ENCODE peak calls at places on chromosome 12, in seven cellular contexts. Y is HepG2, Q is K562, M is SK-N-SH, J is GM12878, L is HCT116, P is H1. B is an unnamed sample.
A peak's percentile ranks its signal among the peaks of the same experiment; 100 is the strongest.

GRCh38 chr12:56521209-56521589 is 421 bp upstream of the RBMS2 start:
- DNase-seq in P (no peak), M (no peak), J (no peak), L (no peak), Y (no peak), Q (no peak), B (no peak)

GRCh38 chr12:49346659-49347306 is at the start of gene DNAJC22:
- DNase-seq in M (no peak), L (no peak), Q (peak; percentile 66), P (peak; percentile 77), Y (no peak), J (no peak), B (no peak)

GRCh38 chr12:99454539-99455172 is 192.9 kb upstream of the GARIN6 start:
- DNase-seq in J (no peak), M (no peak), Q (no peak), L (no peak), P (no peak), Y (no peak), B (no peak)

GRCh38 chr12:66321433-66321832 is 19.1 kb downstream of the HELB start:
- DNase-seq in L (no peak), M (no peak), J (no peak), Q (no peak), Y (no peak), P (no peak), B (no peak)

GRCh38 chr12:20220339-20220738 is 148.0 kb upstream of the PDE3A start:
- DNase-seq in M (no peak), P (no peak), L (peak; percentile 36), Q (no peak), Y (no peak), J (peak; percentile 5), B (peak; percentile 3)

GRCh38 chr12:3035171-3035570 is 42.0 kb upstream of the TSPAN9 start:
- DNase-seq in Y (no peak), L (no peak), J (no peak), Q (no peak), P (no peak), M (no peak), B (no peak)

GRCh38 chr12:7123806-7124519 is 4.7 kb downstream of the RBP5 start:
- DNase-seq in Y (peak; percentile 80), P (no peak), M (no peak), J (no peak), Q (no peak), L (no peak), B (no peak)

GRCh38 chr12:123984903-123985302 is 11.9 kb downstream of the ZNF664 start:
- DNase-seq in L (no peak), Y (no peak), P (no peak), M (no peak), J (no peak), Q (no peak), B (no peak)

GRCh38 chr12:48159976-48160525 is 2.7 kb upstream of the ASB8 start:
- DNase-seq in L (no peak), P (no peak), J (no peak), Y (no peak), Q (no peak), M (no peak), B (no peak)

GRCh38 chr12:60257063-60257462 is 661.2 kb downstream of the SLC16A7 start:
- DNase-seq in Y (peak; percentile 17), Q (no peak), P (no peak), L (peak; percentile 24), J (no peak), M (no peak), B (no peak)

GRCh38 chr12:100789975-100790374 is 4.6 kb upstream of the ANO4 start:
- DNase-seq in Y (no peak), J (no peak), L (no peak), P (no peak), Q (no peak), M (no peak), B (no peak)

GRCh38 chr12:54853933-54854538 is at the start of gene MUCL1:
- DNase-seq in P (peak; percentile 86), M (peak; percentile 39), Q (peak; percentile 76), L (peak; percentile 62), J (peak; percentile 28), Y (peak; percentile 48), B (peak; percentile 85)

GRCh38 chr12:94429633-94430032 is 30.0 kb downstream of the CEP83 start:
- DNase-seq in L (no peak), Y (peak; percentile 23), Q (no peak), M (no peak), P (no peak), J (no peak), B (peak; percentile 62)

GRCh38 chr12:94426049-94426448 is 33.6 kb downstream of the CEP83 start:
- DNase-seq in L (no peak), M (no peak), Y (no peak), P (no peak), J (no peak), Q (no peak), B (no peak)

GRCh38 chr12:94430304-94430703 is 29.4 kb downstream of the CEP83 start:
- DNase-seq in Y (no peak), M (no peak), L (no peak), P (no peak), Q (no peak), J (no peak), B (no peak)

GRCh38 chr12:94429191-94429590 is 30.5 kb downstream of the CEP83 start:
- DNase-seq in P (no peak), J (no peak), L (no peak), Y (no peak), Q (no peak), M (no peak), B (no peak)

DNA sequence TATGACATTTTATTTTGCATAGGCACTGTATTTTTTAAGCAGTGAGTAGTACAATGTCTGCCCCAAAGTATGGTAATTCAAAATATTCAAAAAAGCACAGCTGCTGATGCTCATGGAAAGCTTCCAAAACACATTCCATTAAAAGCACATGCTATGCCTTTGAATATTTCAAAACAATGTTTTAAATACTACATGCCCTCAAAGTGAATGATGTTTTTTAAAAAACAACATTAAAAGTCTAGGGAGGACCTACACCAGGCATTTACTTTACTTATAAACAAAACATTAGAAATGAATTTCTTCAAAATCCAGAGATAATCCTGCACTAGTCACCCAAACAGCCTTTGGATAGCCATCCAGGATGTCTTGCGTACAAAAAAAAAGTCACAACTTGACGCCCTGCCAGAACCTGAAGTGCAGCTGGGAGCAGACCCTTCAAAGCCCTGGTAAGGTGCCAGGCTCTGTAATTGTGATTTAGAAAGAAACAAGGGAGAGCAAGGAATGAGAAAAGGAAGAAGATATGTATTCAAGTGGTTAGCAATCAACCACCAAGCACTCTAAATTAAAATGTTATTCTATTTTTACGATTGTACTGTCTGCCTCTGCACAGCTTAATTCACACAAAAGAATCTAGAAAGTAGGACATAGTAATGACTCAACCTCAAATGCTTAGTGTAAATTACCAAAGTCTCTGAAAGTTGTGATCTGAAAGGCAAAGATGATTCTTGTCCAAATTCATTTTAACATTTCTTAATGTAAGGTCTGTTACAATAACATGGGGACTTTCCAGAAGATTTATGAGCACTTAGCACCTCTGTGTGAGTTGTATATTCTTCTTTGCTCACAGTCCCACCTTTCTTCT is 31.9 kb downstream of the CEP83 start:
- DNase-seq in L (no peak), M (no peak), P (no peak), Y (no peak), Q (no peak), J (peak; percentile 43), B (no peak)
- TF ChIP-seq JUND in L (no peak), M (no peak), P (no peak), Y (no peak), Q (no peak), J (no peak), B (no peak)

GRCh38 chr12:58938440-58938839 is 18.1 kb upstream of the LRIG3 start:
- DNase-seq in J (no peak), P (no peak), Q (no peak), Y (no peak), L (no peak), M (no peak), B (no peak)
- TF ChIP-seq JUND in J (no peak), P (no peak), Q (no peak), Y (no peak), L (no peak), M (no peak), B (no peak)

DNA sequence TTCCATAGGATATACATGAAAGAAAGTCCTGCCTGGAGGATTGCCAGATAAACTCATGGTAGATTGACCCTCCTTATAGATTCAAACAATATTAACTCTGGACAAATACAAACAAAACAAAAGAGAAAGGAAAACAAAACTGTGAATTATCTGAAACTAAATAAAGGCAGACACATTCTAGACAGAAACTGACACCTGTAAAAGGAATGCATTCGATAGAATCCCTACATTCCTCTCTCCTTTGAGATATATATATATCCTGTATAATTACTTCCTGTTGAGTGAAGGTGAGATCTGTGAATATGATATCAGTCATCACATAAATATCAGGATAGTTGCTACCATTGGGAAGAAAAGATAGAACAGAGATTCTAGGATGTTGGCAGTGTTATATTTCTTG is 948.4 kb upstream of the ATXN7L3B start:
- DNase-seq in Q (no peak), Y (no peak), P (no peak), J (no peak), M (no peak), L (no peak), B (no peak)
- TF ChIP-seq JUND in Q (no peak), Y (no peak), P (no peak), J (no peak), M (no peak), L (no peak), B (no peak)

GRCh38 chr12:98352835-98353234 is 162.6 kb upstream of the TMPO start:
- DNase-seq in P (no peak), Y (no peak), M (no peak), L (no peak), Q (no peak), J (no peak), B (no peak)

GRCh38 chr12:98354520-98354919 is 160.9 kb upstream of the TMPO start:
- DNase-seq in M (no peak), Q (no peak), L (no peak), J (no peak), P (no peak), Y (no peak), B (no peak)

GRCh38 chr12:98351089-98351488 is 164.3 kb upstream of the TMPO start:
- DNase-seq in Y (no peak), L (no peak), M (no peak), P (peak; percentile 10), Q (no peak), J (no peak), B (no peak)

GRCh38 chr12:98355322-98355721 is 160.1 kb upstream of the TMPO start:
- DNase-seq in Q (no peak), Y (no peak), J (no peak), P (no peak), L (no peak), M (no peak), B (peak; percentile 28)

GRCh38 chr12:98352218-98352811 is 163.1 kb upstream of the TMPO start:
- DNase-seq in Q (no peak), M (no peak), J (no peak), L (peak; percentile 18), P (no peak), Y (peak; percentile 10), B (no peak)
- TF ChIP-seq JUND in Q (no peak), M (peak; percentile 89), J (no peak), L (peak; percentile 35), P (no peak), Y (no peak), B (no peak)

GRCh38 chr12:130199536-130200390 is 37.5 kb downstream of the FZD10 start:
- DNase-seq in M (no peak), J (no peak), Q (no peak), Y (no peak), L (no peak), P (no peak), B (no peak)
- TF ChIP-seq JUND in M (no peak), J (no peak), Q (no peak), Y (no peak), L (no peak), P (no peak), B (no peak)

GRCh38 chr12:13386269-13387039 is 189.9 kb downstream of the EMP1 start:
- DNase-seq in Q (no peak), Y (no peak), L (no peak), J (no peak), M (no peak), P (peak; percentile 24), B (no peak)
- TF ChIP-seq JUND in Q (no peak), Y (no peak), L (no peak), J (no peak), M (no peak), P (no peak), B (no peak)

B was measured in T47D.